ENCODE peak calls at places on chromosomes 3 and 15, in eight cellular contexts. S is kidney epithelial cell, B is uterus, A is astrocyte of the spinal cord, F is GM23338, Q is fibroblast of lung, W is PC-9, Z is heart right ventricle. U is an unnamed sample.
A peak's percentile ranks its signal among the peaks of the same experiment; 100 is the strongest.

GRCh38 chr3:107001635-107002034 is 375.6 kb upstream of the CCDC54 start:
- DNase-seq in S (no peak), B (no peak), A (peak; percentile 8), F (no peak), Q (peak; percentile 27), W (no peak), Z (no peak), U (no peak)

GRCh38 chr15:48433226-48433886 is 102.1 kb downstream of the DUT start:
- DNase-seq in S (no peak), B (no peak), A (peak; percentile 39), F (no peak), Q (peak; percentile 75), W (no peak), Z (no peak), U (peak; percentile 67)

GRCh38 chr3:101377796-101378195 is 57.4 kb upstream of the IMPG2 start:
- DNase-seq in S (no peak), B (no peak), A (peak; percentile 27), F (no peak), Q (peak; percentile 66), W (no peak), Z (no peak), U (no peak)

GRCh38 chr3:165624761-165625160 is 212.5 kb downstream of the BCHE start:
- DNase-seq in S (no peak), B (no peak), A (no peak), F (peak; percentile 35), Q (peak; percentile 3), W (no peak), Z (no peak), U (peak; percentile 31)

GRCh38 chr3:86938305-86938704 is 52.6 kb downstream of the VGLL3 start:
- DNase-seq in S (no peak), B (no peak), A (no peak), F (no peak), Q (no peak), W (no peak), Z (no peak), U (no peak)

GRCh38 chr15:82103500-82103899 is 57.7 kb upstream of the MEX3B start:
- DNase-seq in S (no peak), B (no peak), A (no peak), F (no peak), Q (no peak), W (no peak), Z (no peak), U (no peak)

GRCh38 chr3:190345027-190345821 is 23.0 kb upstream of the CLDN1 start:
- DNase-seq in S (peak; percentile 97), B (no peak), A (peak; percentile 86), F (peak; percentile 13), Q (peak; percentile 97), W (peak; percentile 79), Z (no peak), U (peak; percentile 97)

GRCh38 chr3:44862221-44862637 is 517 bp downstream of the TMEM42 start:
- DNase-seq in S (no peak), B (no peak), A (peak; percentile 42), F (peak; percentile 63), Q (peak; percentile 37), W (no peak), Z (no peak), U (peak; percentile 41)

GRCh38 chr15:59741274-59741906 is 52.3 kb upstream of the BNIP2 start:
- DNase-seq in S (no peak), B (no peak), A (peak; percentile 9), F (peak; percentile 74), Q (peak; percentile 14), W (no peak), Z (no peak), U (peak; percentile 15)

GRCh38 chr3:46484388-46484787 is 13.4 kb upstream of the RTP3 start:
- DNase-seq in S (no peak), B (no peak), A (no peak), F (no peak), Q (no peak), W (no peak), Z (no peak), U (no peak)

GRCh38 chr15:76470691-76471090 is 134.1 kb downstream of the ISL2 start:
- DNase-seq in S (no peak), B (no peak), A (peak; percentile 73), F (no peak), Q (peak; percentile 83), W (no peak), Z (no peak), U (peak; percentile 59)

GRCh38 chr3:151770941-151771340 is 37.2 kb downstream of the AADACL2 start:
- DNase-seq in S (no peak), B (no peak), A (peak; percentile 57), F (no peak), Q (peak; percentile 51), W (peak; percentile 45), Z (peak; percentile 67), U (peak; percentile 67)

GRCh38 chr3:25033407-25034029 is 394.5 kb upstream of the RARB start:
- DNase-seq in S (no peak), B (no peak), A (no peak), F (peak; percentile 93), Q (no peak), W (peak; percentile 5), Z (peak; percentile 17), U (no peak)

GRCh38 chr3:74661672-74662071 is 47.2 kb upstream of the CNTN3 start:
- DNase-seq in S (no peak), B (no peak), A (no peak), F (no peak), Q (no peak), W (no peak), Z (no peak), U (no peak)

GRCh38 chr3:44468572-44469520 is 8.6 kb downstream of the ZNF445 start:
- DNase-seq in S (peak; percentile 19), B (no peak), A (peak; percentile 49), F (peak; percentile 60), Q (peak; percentile 65), W (peak; percentile 11), Z (no peak), U (peak; percentile 11)

GRCh38 chr3:56323986-56324420 is 144.3 kb downstream of the ERC2 start:
- DNase-seq in S (peak; percentile 67), B (no peak), A (peak; percentile 88), F (no peak), Q (peak; percentile 88), W (no peak), Z (no peak), U (peak; percentile 90)

GRCh38 chr15:69351333-69351732 is 52.6 kb downstream of the PAQR5 start:
- DNase-seq in S (no peak), B (no peak), A (no peak), F (no peak), Q (no peak), W (no peak), Z (no peak), U (no peak)

DNA sequence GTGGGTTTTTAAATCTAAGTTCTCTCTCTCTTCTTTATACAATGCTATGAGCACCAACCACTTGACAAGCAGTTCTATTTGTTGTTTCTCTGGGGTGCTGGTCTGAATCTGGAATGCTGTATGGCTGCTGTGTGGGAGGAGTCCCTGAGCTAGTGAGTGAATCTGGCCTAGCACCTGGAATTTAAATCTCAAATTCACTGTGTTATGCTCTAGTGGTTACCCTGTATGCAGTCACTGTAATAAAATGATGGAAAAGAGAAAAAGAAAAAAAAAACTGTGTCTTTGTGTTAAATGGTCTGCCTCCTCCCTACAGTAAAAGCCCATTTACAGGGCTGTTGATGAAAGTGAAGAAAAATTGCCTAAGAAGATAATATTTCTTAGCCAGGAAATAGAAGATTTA is 155.0 kb downstream of the ATP8B4 start:
- DNase-seq in S (no peak), B (no peak), A (no peak), F (no peak), Q (no peak), W (no peak), Z (no peak), U (peak; percentile 63)
- H3K4me3 ChIP-seq in S (no peak overlapping the region), B (no peak overlapping the region), A (no peak overlapping the region), F (no peak overlapping the region), Q (no peak overlapping the region), W (no peak overlapping the region), Z (no peak overlapping the region), U (no peak overlapping the region)

GRCh38 chr3:126259411-126260391 is 79.3 kb upstream of the ALDH1L1 start:
- DNase-seq in S (no peak), B (peak; percentile 58), A (peak; percentile 22), F (peak; percentile 66), Q (no peak), W (peak; percentile 31), Z (peak; percentile 76), U (peak; percentile 40)
- TF ChIP-seq CTCF in S (peak; percentile 71), B (peak; percentile 57), A (peak; percentile 64), F (peak; percentile 85), Q (peak; percentile 61), W (peak; percentile 47), Z (peak; percentile 81), U (peak; percentile 64)

GRCh38 chr3:126817781-126818180 is 113.7 kb downstream of the CHCHD6 start:
- DNase-seq in S (no peak), B (no peak), A (no peak), F (no peak), Q (no peak), W (no peak), Z (no peak), U (no peak)

GRCh38 chr3:126811530-126811929 is 107.5 kb downstream of the CHCHD6 start:
- DNase-seq in S (no peak), B (no peak), A (no peak), F (no peak), Q (peak; percentile 49), W (no peak), Z (no peak), U (peak; percentile 53)

GRCh38 chr3:126816323-126816722 is 112.3 kb downstream of the CHCHD6 start:
- DNase-seq in S (no peak), B (no peak), A (no peak), F (peak; percentile 17), Q (no peak), W (no peak), Z (no peak), U (no peak)

GRCh38 chr3:126818696-126819095 is 114.7 kb downstream of the CHCHD6 start:
- DNase-seq in S (no peak), B (no peak), A (no peak), F (no peak), Q (no peak), W (no peak), Z (no peak), U (no peak)

GRCh38 chr3:126816956-126817777 is 113.1 kb downstream of the CHCHD6 start:
- DNase-seq in S (no peak), B (no peak), A (no peak), F (peak; percentile 58), Q (no peak), W (no peak), Z (no peak), U (peak; percentile 73)
- H3K4me3 ChIP-seq in S (no peak overlapping the region), B (no peak overlapping the region), A (no peak overlapping the region), F (peak overlapping the region; percentile 41), Q (no peak overlapping the region), W (no peak overlapping the region), Z (no peak overlapping the region), U (no peak overlapping the region)

GRCh38 chr15:72288291-72288690 is 15.9 kb upstream of the PARP6 start:
- DNase-seq in S (no peak), B (no peak), A (no peak), F (no peak), Q (no peak), W (no peak), Z (no peak), U (no peak)

GRCh38 chr15:72285402-72285801 is 13.0 kb upstream of the PARP6 start:
- DNase-seq in S (no peak), B (no peak), A (no peak), F (peak; percentile 76), Q (no peak), W (no peak), Z (no peak), U (no peak)

GRCh38 chr15:72284781-72285180 is 12.4 kb upstream of the PARP6 start:
- DNase-seq in S (no peak), B (no peak), A (no peak), F (no peak), Q (no peak), W (no peak), Z (no peak), U (no peak)

GRCh38 chr15:72288796-72289596 is 16.6 kb upstream of the PARP6 start:
- DNase-seq in S (no peak), B (no peak), A (no peak), F (peak; percentile 13), Q (no peak), W (no peak), Z (no peak), U (no peak)

GRCh38 chr15:72285927-72286516 is 13.7 kb upstream of the PARP6 start:
- DNase-seq in S (no peak), B (no peak), A (peak; percentile 18), F (peak; percentile 85), Q (peak; percentile 12), W (peak; percentile 33), Z (peak; percentile 44), U (peak; percentile 15)
- TF ChIP-seq CTCF in S (peak; percentile 59), B (peak; percentile 16), A (peak; percentile 71), F (peak; percentile 78), Q (peak; percentile 38), W (peak; percentile 53), Z (peak; percentile 58), U (peak; percentile 55)